ENCODE peak calls at places on chromosome 17, in ten cellular contexts. W, D, B, G, Z, M, L, H, V and N are unnamed samples.

GRCh38 chr17:63446981-63447687 is 1.0 kb upstream of the CYB561 start:
- DNase-seq in V (no peak), G (no peak), W (no peak), D (no peak), Z (peak), L (peak), B (peak), M (no peak), H (no peak), N (no peak)

GRCh38 chr17:30556374-30557332 is 79.4 kb downstream of the GOSR1 start:
- DNase-seq in L (no peak), V (no peak), Z (no peak), M (peak), G (no peak), W (no peak), H (no peak), D (no peak), B (no peak), N (no peak)

GRCh38 chr17:65750678-65751077 is 189.2 kb upstream of the AXIN2 start:
- DNase-seq in M (peak), V (peak), B (peak), L (peak), G (peak), D (peak), Z (peak), H (peak), W (peak), N (peak)

GRCh38 chr17:49224997-49225337 is 5.6 kb downstream of the PHOSPHO1 start:
- DNase-seq in V (no peak), Z (no peak), M (peak), D (no peak), B (no peak), H (no peak), W (no peak), G (no peak), L (no peak), N (no peak)

GRCh38 chr17:56441331-56441730 is 152.2 kb upstream of the NOG start:
- DNase-seq in H (no peak), D (peak), B (no peak), M (no peak), Z (no peak), W (no peak), G (peak), V (no peak), L (peak), N (peak)

GRCh38 chr17:48575673-48576478 is 2.3 kb downstream of the HOXB4 start:
- DNase-seq in V (no peak), H (no peak), D (no peak), L (no peak), Z (no peak), G (peak), B (no peak), W (no peak), M (no peak), N (no peak)

GRCh38 chr17:55348749-55349354 is 72.8 kb downstream of the MMD start:
- DNase-seq in D (peak), M (no peak), Z (peak), W (peak), L (peak), G (peak), H (peak), B (peak), V (no peak), N (no peak)

GRCh38 chr17:78040561-78041400 is 82.3 kb downstream of the TNRC6C start:
- DNase-seq in M (peak), L (peak), Z (peak), W (peak), V (peak), G (peak), H (no peak), D (peak), B (peak), N (peak)

GRCh38 chr17:75503337-75503950 is 11.9 kb downstream of the CASKIN2 start:
- DNase-seq in H (no peak), B (no peak), V (no peak), L (no peak), W (no peak), Z (no peak), M (no peak), D (no peak), G (no peak), N (no peak)

GRCh38 chr17:82301916-82302497 is 15.4 kb downstream of the CD7 start:
- DNase-seq in L (no peak), W (peak), H (no peak), G (no peak), D (no peak), V (peak), B (peak), Z (no peak), M (peak), N (no peak)

GRCh38 chr17:6070280-6070894 is at the start of gene WSCD1:
- DNase-seq in B (peak), Z (no peak), M (peak), G (no peak), D (no peak), L (no peak), H (peak), W (no peak), V (no peak), N (no peak)

GRCh38 chr17:7308625-7309433 is 1.4 kb downstream of the EIF5A start:
- DNase-seq in Z (peak), W (peak), H (peak), L (peak), M (peak), G (peak), V (peak), B (peak), D (peak), N (no peak)

GRCh38 chr17:12667299-12667958 is 1.7 kb downstream of the MYOCD start:
- DNase-seq in Z (peak), M (no peak), D (peak), V (no peak), L (peak), W (peak), B (peak), G (peak), H (peak), N (peak)

GRCh38 chr17:53141280-53141679 is 681.4 kb upstream of the KIF2B start:
- DNase-seq in W (no peak), D (no peak), Z (no peak), B (no peak), M (no peak), V (no peak), H (no peak), L (no peak), G (no peak), N (no peak)

GRCh38 chr17:76452102-76452645 is 778 bp downstream of the UBE2O start:
- DNase-seq in V (no peak), G (no peak), B (peak), W (no peak), L (no peak), M (no peak), H (no peak), D (no peak), Z (no peak), N (no peak)

GRCh38 chr17:81927653-81928496 is at the start of gene MAFG:
- DNase-seq in V (peak), W (peak), L (peak), M (peak), D (peak), H (peak), B (peak), Z (peak), G (peak), N (peak)

GRCh38 chr17:18319604-18320256 is 4.6 kb downstream of the SMCR8 start:
- DNase-seq in L (peak), W (peak), V (no peak), G (peak), D (no peak), B (no peak), M (peak), H (peak), Z (no peak), N (peak)

GRCh38 chr17:16987830-16988601 is 16.1 kb upstream of the TNFRSF13B start:
- DNase-seq in M (peak), V (peak), G (peak), L (peak), D (peak), B (peak), W (peak), Z (no peak), H (peak), N (no peak)

GRCh38 chr17:45364531-45365390 is 47.9 kb upstream of the MAP3K14 start:
- DNase-seq in L (peak), D (peak), W (peak), B (no peak), M (no peak), G (peak), Z (no peak), V (no peak), H (no peak), N (no peak)

GRCh38 chr17:21679256-21680146 is 12.8 kb upstream of the KCNJ18 start:
- DNase-seq in L (no peak), G (no peak), V (no peak), Z (no peak), M (peak), H (no peak), B (no peak), W (peak), D (no peak), N (no peak)
- TF ChIP-seq CTCF in L (no peak), G (no peak), V (no peak), Z (no peak), M (no peak), H (no peak), B (no peak), W (no peak), D (no peak), N (no peak)

GRCh38 chr17:57834146-57834741 is 15.6 kb downstream of the MRPS23 start:
- DNase-seq in L (no peak), M (peak), V (no peak), H (no peak), Z (no peak), G (no peak), B (no peak), W (peak), D (peak), N (no peak)

GRCh38 chr17:57832299-57832698 is 17.5 kb downstream of the MRPS23 start:
- DNase-seq in B (no peak), G (no peak), D (no peak), L (no peak), H (no peak), M (no peak), W (no peak), V (no peak), Z (no peak), N (no peak)

GRCh38 chr17:57832711-57833596 is 16.9 kb downstream of the MRPS23 start:
- DNase-seq in H (peak), D (peak), G (peak), M (no peak), L (peak), W (peak), B (peak), V (no peak), Z (peak), N (no peak)

GRCh38 chr17:57835333-57835900 is 14.4 kb downstream of the MRPS23 start:
- DNase-seq in W (no peak), V (no peak), B (no peak), Z (no peak), H (no peak), M (no peak), L (no peak), D (no peak), G (no peak), N (no peak)

GRCh38 chr17:57833597-57833939 is 16.3 kb downstream of the MRPS23 start:
- DNase-seq in G (no peak), H (no peak), M (no peak), L (no peak), B (no peak), D (no peak), Z (no peak), V (no peak), W (no peak), N (no peak)
- H3K4me3 ChIP-seq in G (no peak), H (no peak), M (peak), L (no peak), B (no peak), D (no peak), Z (no peak), V (no peak), W (no peak), N (no peak)

GRCh38 chr17:1168537-1169234 is 11.1 kb downstream of the ABR start:
- DNase-seq in H (no peak), V (no peak), G (no peak), Z (no peak), W (no peak), L (no peak), M (no peak), B (no peak), D (no peak), N (no peak)

GRCh38 chr17:1169913-1170312 is 9.9 kb downstream of the ABR start:
- DNase-seq in V (no peak), M (no peak), L (no peak), G (no peak), D (no peak), H (no peak), Z (no peak), B (no peak), W (no peak), N (no peak)

GRCh38 chr17:1171953-1172352 is 7.8 kb downstream of the ABR start:
- DNase-seq in B (no peak), D (no peak), G (no peak), L (no peak), Z (no peak), M (no peak), H (no peak), V (no peak), W (no peak), N (no peak)

GRCh38 chr17:1169471-1169908 is 10.3 kb downstream of the ABR start:
- DNase-seq in G (no peak), M (no peak), D (no peak), Z (no peak), B (no peak), V (no peak), H (no peak), W (no peak), L (no peak), N (no peak)

GRCh38 chr17:1170739-1171138 is 9.0 kb downstream of the ABR start:
- DNase-seq in V (no peak), H (no peak), L (no peak), M (no peak), D (no peak), W (no peak), Z (no peak), G (no peak), B (no peak), N (no peak)
- TF ChIP-seq CTCF in V (peak), H (peak), L (peak), M (no peak), D (peak), W (no peak), Z (no peak), G (peak), B (no peak), N (peak)

GRCh38 chr17:9427460-9428315 is 147.9 kb downstream of the STX8 start:
- DNase-seq in M (no peak), G (peak), W (no peak), H (no peak), D (peak), B (no peak), Z (no peak), L (no peak), V (no peak), N (no peak)
- H3K4me3 ChIP-seq in M (no peak), G (no peak), W (no peak), H (no peak), D (no peak), B (no peak), Z (no peak), L (no peak), V (no peak), N (no peak)

DNA sequence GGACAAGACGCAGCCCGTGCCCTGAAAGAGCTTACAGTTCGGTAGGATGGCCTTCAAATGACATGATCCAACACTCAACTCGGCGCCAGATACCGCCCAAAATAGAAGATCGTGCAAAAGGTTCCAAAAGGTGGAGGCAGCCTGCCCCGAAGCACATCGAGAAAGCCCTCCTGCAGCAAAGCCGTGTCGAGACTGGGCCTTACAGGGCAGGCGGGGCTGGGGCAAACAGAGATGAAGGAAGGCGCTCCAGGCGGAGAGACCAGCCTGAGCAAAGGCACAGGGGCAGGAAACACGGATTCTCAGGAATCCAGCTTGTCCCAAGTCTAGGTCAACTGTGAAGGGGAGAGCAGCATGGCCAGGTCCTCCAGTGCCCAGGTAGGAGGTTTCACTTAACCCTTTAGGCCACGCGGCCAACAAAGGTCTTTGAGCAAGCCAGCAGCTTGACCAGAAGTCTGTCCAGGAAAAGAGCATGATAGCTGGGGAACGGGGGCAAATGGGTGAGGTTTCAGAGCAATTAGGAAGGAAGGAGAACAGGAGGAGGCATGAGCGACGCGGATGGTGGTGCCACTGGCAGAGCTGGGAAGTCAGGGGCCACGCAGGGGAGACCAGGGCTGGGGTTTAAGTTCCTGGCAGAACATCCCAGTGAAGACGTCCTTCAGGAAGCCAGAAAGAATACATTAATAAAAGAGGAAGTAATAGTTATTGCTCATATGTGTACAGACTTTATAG is 21.2 kb upstream of the EIF1 start:
- DNase-seq in V (no peak), Z (no peak), W (peak), H (no peak), M (peak), L (no peak), B (no peak), D (peak), G (no peak), N (no peak)
- TF ChIP-seq CTCF in V (no peak), Z (no peak), W (no peak), H (no peak), M (no peak), L (no peak), B (no peak), D (no peak), G (no peak), N (no peak)

GRCh38 chr17:27834571-27834970 is 34.2 kb upstream of the NOS2 start:
- DNase-seq in B (no peak), M (no peak), D (no peak), V (no peak), Z (no peak), H (no peak), W (no peak), G (no peak), L (no peak), N (no peak)
- H3K4me3 ChIP-seq in B (no peak), M (no peak), D (no peak), V (no peak), Z (no peak), H (no peak), W (no peak), G (no peak), L (no peak), N (no peak)

GRCh38 chr17:20010099-20010863 is 1.1 kb downstream of the SPECC1 start:
- DNase-seq in H (peak), D (no peak), L (peak), V (no peak), B (peak), Z (peak), G (peak), W (no peak), M (no peak), N (peak)

GRCh38 chr17:20010886-20011402 is 1.8 kb downstream of the SPECC1 start:
- DNase-seq in Z (no peak), M (no peak), L (no peak), H (no peak), G (no peak), V (no peak), D (no peak), W (no peak), B (no peak), N (no peak)

GRCh38 chr17:20009302-20010098 is at the start of gene SPECC1:
- DNase-seq in W (peak), D (peak), V (no peak), G (peak), L (peak), B (peak), Z (peak), M (peak), H (peak), N (no peak)

GRCh38 chr17:20008242-20009051 is 712 bp upstream of the SPECC1 start:
- DNase-seq in V (no peak), W (no peak), M (no peak), B (peak), H (peak), G (no peak), L (peak), Z (peak), D (peak), N (no peak)

DNA sequence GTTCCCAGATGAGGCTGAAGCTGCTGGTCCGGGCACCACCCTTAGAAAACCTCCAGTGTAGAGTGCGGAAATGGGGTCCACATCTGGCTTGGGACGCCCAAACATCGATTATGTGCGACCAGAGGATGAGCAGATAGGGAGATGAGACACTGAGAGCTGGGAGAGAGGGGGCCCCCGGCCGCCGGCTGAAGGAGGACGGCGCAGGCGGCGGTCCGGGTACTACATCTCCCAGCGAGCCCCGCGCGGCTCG is 182 bp upstream of the SPECC1 start:
- DNase-seq in B (no peak), L (no peak), H (no peak), Z (no peak), V (no peak), G (no peak), D (no peak), W (no peak), M (no peak), N (no peak)
- TF ChIP-seq CTCF in B (no peak), L (no peak), H (peak), Z (no peak), V (no peak), G (no peak), D (no peak), W (peak), M (no peak), N (no peak)

DNA sequence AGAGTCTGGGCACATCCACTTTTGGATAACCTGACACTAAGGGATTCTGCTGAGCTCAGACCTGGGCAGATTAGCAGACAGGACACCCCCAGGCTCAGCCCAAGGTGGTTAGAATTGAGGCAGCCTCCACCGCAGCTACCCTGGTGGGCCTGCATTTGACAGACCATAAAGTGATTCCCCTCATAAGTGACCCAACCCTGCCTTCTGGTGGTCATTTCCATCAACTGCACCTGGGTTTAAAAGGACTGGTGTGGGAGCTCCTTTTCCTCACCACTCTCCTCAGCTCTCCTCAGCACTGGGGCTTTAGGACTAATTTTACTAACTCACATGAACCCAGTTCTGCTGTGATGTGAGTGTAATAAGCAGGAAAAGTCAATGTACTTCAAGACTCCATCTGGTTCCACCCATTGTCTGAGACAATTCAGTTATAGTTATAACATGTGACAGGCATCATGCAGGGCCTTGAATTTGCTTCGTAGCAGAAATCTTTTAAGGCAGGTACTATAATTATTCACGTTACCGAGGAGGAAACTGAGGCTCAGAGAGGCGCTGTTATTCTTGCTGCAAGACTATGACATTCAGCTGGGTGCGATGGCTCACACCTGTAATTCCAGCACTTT is 42.5 kb downstream of the MYH3 start:
- DNase-seq in Z (peak), V (no peak), D (no peak), L (peak), W (no peak), G (peak), H (peak), M (no peak), B (peak), N (no peak)
- H3K4me3 ChIP-seq in Z (no peak), V (no peak), D (no peak), L (no peak), W (no peak), G (no peak), H (no peak), M (no peak), B (no peak), N (no peak)

DNA sequence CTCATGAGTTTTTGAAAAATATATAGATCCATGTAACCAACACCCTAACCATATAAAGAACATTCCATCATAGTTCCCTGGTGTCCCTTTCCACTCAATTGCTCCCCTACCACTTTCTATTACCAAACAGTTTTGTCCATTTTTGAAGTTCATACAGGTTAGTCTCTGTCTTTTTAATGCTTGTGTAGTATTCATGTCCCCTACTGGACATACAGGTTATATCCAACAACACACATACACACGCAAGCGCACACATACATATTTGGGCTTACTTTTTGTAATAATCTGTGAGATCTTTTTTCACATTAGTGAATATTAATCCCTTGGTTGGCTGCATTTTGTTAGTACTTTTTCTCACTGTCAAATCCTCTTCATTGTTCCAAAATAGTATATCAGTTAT is 6.4 kb downstream of the CRYBA1 start:
- DNase-seq in M (no peak), H (no peak), B (no peak), W (no peak), V (no peak), L (no peak), D (no peak), Z (no peak), G (no peak), N (no peak)
- TF ChIP-seq CTCF in M (no peak), H (peak), B (no peak), W (no peak), V (no peak), L (no peak), D (no peak), Z (no peak), G (no peak), N (no peak)